ENCODE peak calls at places on chromosome 11, in eight cellular contexts. One of them, this sample, is unnamed.

GRCh38 chr11:76783901-76784813 is 1.0 kb downstream of the TSKU start:
- DNase-seq in CD8-positive, alpha-beta T cell: no peak
- DNase-seq in Calu3: peak; percentile 52
- DNase-seq in HFFc6: peak; percentile 60
- DNase-seq in AG09319: no peak
- DNase-seq in neural progenitor cell: peak; percentile 96
- DNase-seq in progenitor cell of endocrine pancreas: peak; percentile 79
- DNase-seq in Caco-2: peak; percentile 86
- DNase-seq in this sample: peak; percentile 81

GRCh38 chr11:45885274-45885920 is at the start of gene MAPK8IP1:
- DNase-seq in progenitor cell of endocrine pancreas: peak; percentile 71
- DNase-seq in CD8-positive, alpha-beta T cell: peak; percentile 39
- DNase-seq in Calu3: peak; percentile 58
- DNase-seq in Caco-2: peak; percentile 79
- DNase-seq in neural progenitor cell: peak; percentile 94
- DNase-seq in HFFc6: no peak
- DNase-seq in AG09319: no peak
- DNase-seq in this sample: peak; percentile 62

GRCh38 chr11:69238562-69239319 is 55.2 kb upstream of the MYEOV start:
- DNase-seq in HFFc6: no peak
- DNase-seq in Calu3: no peak
- DNase-seq in Caco-2: no peak
- DNase-seq in progenitor cell of endocrine pancreas: no peak
- DNase-seq in neural progenitor cell: no peak
- DNase-seq in AG09319: no peak
- DNase-seq in CD8-positive, alpha-beta T cell: no peak
- DNase-seq in this sample: no peak

GRCh38 chr11:112453601-112454577 is 193.2 kb upstream of the PLET1 start:
- DNase-seq in CD8-positive, alpha-beta T cell: no peak
- DNase-seq in HFFc6: peak; percentile 19
- DNase-seq in neural progenitor cell: peak; percentile 37
- DNase-seq in progenitor cell of endocrine pancreas: no peak
- DNase-seq in Caco-2: peak; percentile 67
- DNase-seq in AG09319: no peak
- DNase-seq in Calu3: peak; percentile 41
- DNase-seq in this sample: peak; percentile 12

GRCh38 chr11:125350206-125351044 is 145.6 kb downstream of the FEZ1 start:
- DNase-seq in AG09319: no peak
- DNase-seq in Caco-2: no peak
- DNase-seq in Calu3: no peak
- DNase-seq in progenitor cell of endocrine pancreas: no peak
- DNase-seq in neural progenitor cell: no peak
- DNase-seq in CD8-positive, alpha-beta T cell: no peak
- DNase-seq in HFFc6: no peak
- DNase-seq in this sample: no peak

GRCh38 chr11:115873813-115874212 is 369.6 kb upstream of the CADM1 start:
- DNase-seq in HFFc6: no peak
- DNase-seq in AG09319: no peak
- DNase-seq in CD8-positive, alpha-beta T cell: no peak
- DNase-seq in progenitor cell of endocrine pancreas: no peak
- DNase-seq in Calu3: no peak
- DNase-seq in Caco-2: no peak
- DNase-seq in neural progenitor cell: no peak
- DNase-seq in this sample: no peak

GRCh38 chr11:116691779-116692178 is 81.0 kb downstream of the BUD13 start:
- DNase-seq in CD8-positive, alpha-beta T cell: peak; percentile 30
- DNase-seq in Calu3: peak; percentile 60
- DNase-seq in HFFc6: no peak
- DNase-seq in AG09319: no peak
- DNase-seq in Caco-2: peak; percentile 86
- DNase-seq in progenitor cell of endocrine pancreas: peak; percentile 55
- DNase-seq in neural progenitor cell: peak; percentile 75
- DNase-seq in this sample: peak; percentile 68

GRCh38 chr11:104339383-104339831 is 175.5 kb upstream of the PDGFD start:
- DNase-seq in Caco-2: no peak
- DNase-seq in AG09319: no peak
- DNase-seq in Calu3: no peak
- DNase-seq in HFFc6: no peak
- DNase-seq in progenitor cell of endocrine pancreas: no peak
- DNase-seq in neural progenitor cell: no peak
- DNase-seq in CD8-positive, alpha-beta T cell: no peak
- DNase-seq in this sample: no peak

GRCh38 chr11:13552784-13553183 is 57.0 kb upstream of the PTH start:
- DNase-seq in CD8-positive, alpha-beta T cell: no peak
- DNase-seq in Caco-2: no peak
- DNase-seq in HFFc6: no peak
- DNase-seq in AG09319: no peak
- DNase-seq in neural progenitor cell: no peak
- DNase-seq in Calu3: no peak
- DNase-seq in progenitor cell of endocrine pancreas: no peak
- DNase-seq in this sample: no peak

GRCh38 chr11:135027461-135027860 is 615.4 kb upstream of the B3GAT1 start:
- DNase-seq in Calu3: no peak
- DNase-seq in CD8-positive, alpha-beta T cell: no peak
- DNase-seq in neural progenitor cell: peak; percentile 82
- DNase-seq in progenitor cell of endocrine pancreas: peak; percentile 64
- DNase-seq in AG09319: no peak
- DNase-seq in HFFc6: no peak
- DNase-seq in Caco-2: peak; percentile 81
- DNase-seq in this sample: peak; percentile 48

GRCh38 chr11:120302001-120302805 is 22.9 kb upstream of the TLCD5 start:
- DNase-seq in AG09319: no peak
- DNase-seq in CD8-positive, alpha-beta T cell: no peak
- DNase-seq in progenitor cell of endocrine pancreas: no peak
- DNase-seq in Caco-2: peak; percentile 42
- DNase-seq in neural progenitor cell: no peak
- DNase-seq in HFFc6: no peak
- DNase-seq in Calu3: peak; percentile 65
- DNase-seq in this sample: no peak

GRCh38 chr11:120306519-120307242 is 18.4 kb upstream of the TLCD5 start:
- DNase-seq in CD8-positive, alpha-beta T cell: no peak
- DNase-seq in Calu3: peak; percentile 72
- DNase-seq in progenitor cell of endocrine pancreas: no peak
- DNase-seq in Caco-2: no peak
- DNase-seq in HFFc6: peak; percentile 88
- DNase-seq in AG09319: peak; percentile 74
- DNase-seq in neural progenitor cell: peak; percentile 34
- DNase-seq in this sample: no peak

GRCh38 chr11:120304526-120304925 is 20.6 kb upstream of the TLCD5 start:
- DNase-seq in Caco-2: no peak
- DNase-seq in progenitor cell of endocrine pancreas: no peak
- DNase-seq in Calu3: peak; percentile 35
- DNase-seq in HFFc6: no peak
- DNase-seq in CD8-positive, alpha-beta T cell: no peak
- DNase-seq in neural progenitor cell: no peak
- DNase-seq in AG09319: no peak
- DNase-seq in this sample: no peak

GRCh38 chr11:120305286-120305685 is 19.8 kb upstream of the TLCD5 start:
- DNase-seq in neural progenitor cell: no peak
- DNase-seq in Caco-2: no peak
- DNase-seq in AG09319: no peak
- DNase-seq in Calu3: peak; percentile 72
- DNase-seq in CD8-positive, alpha-beta T cell: no peak
- DNase-seq in progenitor cell of endocrine pancreas: no peak
- DNase-seq in HFFc6: no peak
- DNase-seq in this sample: no peak

DNA sequence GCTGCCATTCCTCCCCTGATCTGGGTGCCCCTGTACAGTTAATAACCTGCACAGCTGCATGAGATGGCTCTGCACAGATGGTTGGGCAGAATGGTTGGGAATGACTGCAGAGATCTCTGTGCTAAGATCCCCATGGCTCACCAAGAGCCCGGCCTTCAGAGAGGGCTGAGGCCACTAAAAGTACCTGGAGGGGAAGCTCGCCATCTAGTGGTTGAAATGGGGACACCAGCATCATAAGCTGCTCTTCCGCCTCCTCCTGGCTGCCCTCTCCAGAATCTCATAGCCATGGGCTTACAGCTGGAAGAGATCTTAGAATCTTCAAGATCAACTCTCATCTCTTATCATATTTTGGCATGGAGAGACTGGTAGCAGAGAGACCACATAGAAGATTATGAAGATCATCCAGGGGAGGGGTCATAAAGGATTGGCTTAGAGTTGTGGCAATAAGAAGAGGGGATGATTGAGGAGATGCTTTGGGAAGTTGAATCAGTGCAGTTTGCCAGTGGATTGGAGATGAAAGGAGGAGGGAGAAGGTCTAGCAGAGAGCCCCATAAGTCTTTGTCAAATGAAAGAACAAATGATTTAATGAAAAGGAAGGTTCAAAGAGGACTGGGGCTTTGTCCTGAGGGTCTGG is 22.0 kb upstream of the TLCD5 start:
- DNase-seq in AG09319: peak; percentile 49
- DNase-seq in CD8-positive, alpha-beta T cell: peak; percentile 13
- DNase-seq in HFFc6: peak; percentile 67
- DNase-seq in neural progenitor cell: peak; percentile 87
- DNase-seq in progenitor cell of endocrine pancreas: peak; percentile 55
- DNase-seq in Caco-2: peak; percentile 86
- DNase-seq in Calu3: peak; percentile 59
- DNase-seq in this sample: peak; percentile 78
- TF ChIP-seq CTCF in AG09319: peak; percentile 100
- TF ChIP-seq CTCF in CD8-positive, alpha-beta T cell: peak; percentile 89
- TF ChIP-seq CTCF in HFFc6: peak; percentile 99
- TF ChIP-seq CTCF in neural progenitor cell: peak; percentile 96
- TF ChIP-seq CTCF in progenitor cell of endocrine pancreas: peak; percentile 91
- TF ChIP-seq CTCF in Caco-2: peak; percentile 100
- TF ChIP-seq CTCF in Calu3: peak; percentile 72
- TF ChIP-seq CTCF in this sample: peak; percentile 90

DNA sequence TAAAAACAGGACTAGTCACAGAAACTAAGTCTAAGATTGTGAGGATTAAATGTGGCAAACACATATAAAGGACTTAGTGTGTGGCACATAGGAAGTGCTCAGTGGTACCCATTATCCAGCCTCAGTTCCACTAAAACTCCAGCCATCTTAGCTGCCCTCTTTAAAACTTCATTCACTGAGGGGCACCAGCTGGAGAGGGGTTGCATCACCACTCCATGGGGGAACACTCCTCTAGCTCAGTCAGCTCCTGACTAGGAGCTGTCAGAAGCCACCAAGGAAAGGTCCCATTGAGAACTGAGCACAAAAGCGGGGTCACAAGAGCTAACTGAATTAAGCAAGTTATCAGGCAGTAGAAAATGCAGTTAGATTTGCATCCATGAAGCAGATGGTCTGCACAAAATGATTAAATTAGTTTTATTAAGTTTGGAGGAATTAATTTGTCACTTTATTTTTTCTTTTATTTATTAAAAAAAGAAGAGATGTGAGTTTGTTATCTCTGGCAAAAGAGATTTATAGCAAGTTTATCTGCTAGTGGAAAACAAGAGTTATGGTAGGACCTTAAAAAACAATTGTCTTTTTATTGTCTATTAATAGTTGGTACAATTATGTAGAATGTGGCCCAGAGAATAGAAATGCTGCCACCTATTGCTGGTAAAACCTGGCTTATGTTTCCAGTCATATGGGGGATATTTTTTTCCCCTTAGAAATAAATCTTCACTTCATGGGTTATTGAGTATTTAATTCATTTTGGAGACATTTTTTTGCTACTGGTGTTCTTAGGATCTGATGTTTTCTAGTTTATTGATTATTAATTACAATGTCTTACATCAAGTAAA is 95.7 kb downstream of the NAV2 start:
- DNase-seq in Calu3: no peak
- DNase-seq in HFFc6: no peak
- DNase-seq in Caco-2: no peak
- DNase-seq in CD8-positive, alpha-beta T cell: no peak
- DNase-seq in AG09319: no peak
- DNase-seq in progenitor cell of endocrine pancreas: no peak
- DNase-seq in neural progenitor cell: peak; percentile 36
- DNase-seq in this sample: no peak
- TF ChIP-seq CTCF in Calu3: no peak
- TF ChIP-seq CTCF in HFFc6: peak; percentile 61
- TF ChIP-seq CTCF in Caco-2: peak; percentile 9
- TF ChIP-seq CTCF in CD8-positive, alpha-beta T cell: no peak
- TF ChIP-seq CTCF in AG09319: peak; percentile 27
- TF ChIP-seq CTCF in progenitor cell of endocrine pancreas: no peak
- TF ChIP-seq CTCF in neural progenitor cell: no peak
- TF ChIP-seq CTCF in this sample: no peak

GRCh38 chr11:121326230-121326629 is 33.7 kb downstream of the SC5D start:
- DNase-seq in Caco-2: no peak
- DNase-seq in neural progenitor cell: no peak
- DNase-seq in progenitor cell of endocrine pancreas: no peak
- DNase-seq in Calu3: no peak
- DNase-seq in AG09319: no peak
- DNase-seq in CD8-positive, alpha-beta T cell: no peak
- DNase-seq in HFFc6: no peak
- DNase-seq in this sample: no peak

GRCh38 chr11:121323208-121323607 is 30.6 kb downstream of the SC5D start:
- DNase-seq in Calu3: no peak
- DNase-seq in Caco-2: no peak
- DNase-seq in AG09319: no peak
- DNase-seq in HFFc6: no peak
- DNase-seq in neural progenitor cell: peak; percentile 56
- DNase-seq in CD8-positive, alpha-beta T cell: no peak
- DNase-seq in progenitor cell of endocrine pancreas: no peak
- DNase-seq in this sample: no peak

GRCh38 chr11:121318848-121319834 is 26.6 kb downstream of the SC5D start:
- DNase-seq in AG09319: no peak
- DNase-seq in progenitor cell of endocrine pancreas: no peak
- DNase-seq in CD8-positive, alpha-beta T cell: no peak
- DNase-seq in Calu3: peak; percentile 5
- DNase-seq in neural progenitor cell: peak; percentile 55
- DNase-seq in Caco-2: peak; percentile 61
- DNase-seq in HFFc6: peak; percentile 50
- DNase-seq in this sample: peak; percentile 31

DNA sequence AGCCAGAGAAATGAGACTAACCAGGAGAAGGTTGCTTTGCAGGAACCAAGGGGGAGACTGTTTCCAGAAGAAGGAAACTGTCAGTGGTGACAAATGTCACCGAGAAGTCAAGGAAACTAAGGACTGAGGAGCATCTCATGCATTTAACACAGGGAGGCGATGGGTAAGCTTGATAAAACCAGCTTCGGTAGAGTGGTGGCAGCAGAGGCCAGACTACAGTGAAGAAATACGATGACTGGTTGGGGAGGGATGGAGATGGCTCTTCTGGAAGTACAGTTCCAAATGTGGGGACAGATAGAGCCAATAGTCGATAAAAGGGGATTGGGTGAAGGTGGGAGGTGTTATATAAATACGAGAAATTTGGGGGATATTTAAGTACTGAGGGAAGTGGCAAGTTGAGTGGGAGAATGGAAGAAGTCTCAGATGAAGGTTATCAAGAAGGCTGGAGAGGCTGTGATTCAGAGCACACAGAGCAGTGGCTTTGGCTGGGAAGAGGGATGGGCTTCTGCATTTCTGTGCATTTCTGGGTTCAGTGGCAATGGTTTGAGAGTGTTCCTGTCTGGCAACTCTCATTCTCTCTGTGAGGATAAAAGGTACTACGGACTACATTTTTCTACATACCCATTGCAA is 29.2 kb downstream of the SC5D start:
- DNase-seq in Caco-2: peak; percentile 45
- DNase-seq in neural progenitor cell: peak; percentile 61
- DNase-seq in AG09319: no peak
- DNase-seq in HFFc6: peak; percentile 16
- DNase-seq in progenitor cell of endocrine pancreas: no peak
- DNase-seq in Calu3: peak; percentile 13
- DNase-seq in CD8-positive, alpha-beta T cell: no peak
- DNase-seq in this sample: no peak
- TF ChIP-seq CTCF in Caco-2: peak; percentile 51
- TF ChIP-seq CTCF in neural progenitor cell: peak; percentile 58
- TF ChIP-seq CTCF in AG09319: peak; percentile 31
- TF ChIP-seq CTCF in HFFc6: peak; percentile 57
- TF ChIP-seq CTCF in progenitor cell of endocrine pancreas: no peak
- TF ChIP-seq CTCF in Calu3: no peak
- TF ChIP-seq CTCF in CD8-positive, alpha-beta T cell: no peak
- TF ChIP-seq CTCF in this sample: no peak

GRCh38 chr11:106156290-106156937 is 79.0 kb downstream of the AASDHPPT start:
- DNase-seq in AG09319: peak; percentile 58
- DNase-seq in neural progenitor cell: peak; percentile 49
- DNase-seq in Calu3: peak; percentile 14
- DNase-seq in CD8-positive, alpha-beta T cell: no peak
- DNase-seq in progenitor cell of endocrine pancreas: no peak
- DNase-seq in Caco-2: peak; percentile 71
- DNase-seq in HFFc6: peak; percentile 48
- DNase-seq in this sample: peak; percentile 12
- TF ChIP-seq CTCF in AG09319: peak; percentile 50
- TF ChIP-seq CTCF in neural progenitor cell: peak; percentile 70
- TF ChIP-seq CTCF in Calu3: no peak
- TF ChIP-seq CTCF in CD8-positive, alpha-beta T cell: no peak
- TF ChIP-seq CTCF in progenitor cell of endocrine pancreas: peak; percentile 71
- TF ChIP-seq CTCF in Caco-2: peak; percentile 69
- TF ChIP-seq CTCF in HFFc6: peak; percentile 80
- TF ChIP-seq CTCF in this sample: peak; percentile 77